ENCODE peak calls at places on chromosome X, in seven cellular contexts. Z is glutamatergic neuron; N is posterior vena cava; W is activated CD4-positive, alpha-beta T cell treated with anti-CD3 and anti-CD28 coated beads for 4 hours; H is activated naive CD8-positive, alpha-beta T cell treated with anti-CD3 and anti-CD28 coated beads, Interleukin-2, amount 50 U/mL, for 24 hours; G is endothelial cell; T is central memory CD4-positive, alpha-beta T cell. E is an unnamed sample.

GRCh38 chrX:127873637-127874036 is 178.6 kb downstream of the ACTRT1 start:
- DNase-seq in Z (no peak), N (no peak), W (no peak), H (no peak), G (no peak), T (no peak), E (no peak)

GRCh38 chrX:24026403-24026801 is 584 bp downstream of the KLHL15 start:
- DNase-seq in Z (no peak), N (no peak), W (no peak), H (no peak), G (no peak), T (no peak), E (no peak)

GRCh38 chrX:10106801-10107200 is 50.0 kb upstream of the CLCN4 start:
- DNase-seq in Z (no peak), N (no peak), W (peak), H (no peak), G (no peak), T (peak), E (peak)

GRCh38 chrX:53086464-53086863 is 4.3 kb downstream of the TSPYL2 start:
- DNase-seq in Z (no peak), N (no peak), W (no peak), H (no peak), G (no peak), T (no peak), E (no peak)

GRCh38 chrX:18075603-18076002 is 145.1 kb downstream of the BEND2 start:
- DNase-seq in Z (peak), N (no peak), W (no peak), H (no peak), G (no peak), T (no peak), E (no peak)

GRCh38 chrX:106144755-106145639 is 23.1 kb upstream of the PWWP3B start:
- DNase-seq in Z (no peak), N (no peak), W (no peak), H (no peak), G (no peak), T (no peak), E (no peak)

GRCh38 chrX:22325091-22325490 is 52.4 kb downstream of the CBLL2 start:
- DNase-seq in Z (no peak), N (no peak), W (no peak), H (no peak), G (no peak), T (no peak), E (no peak)

GRCh38 chrX:129659137-129659536 is 4.4 kb upstream of the APLN start:
- DNase-seq in Z (no peak), N (no peak), W (no peak), H (no peak), G (no peak), T (no peak), E (no peak)

GRCh38 chrX:143340190-143340589 is 177.1 kb downstream of the SPANXN3 start:
- DNase-seq in Z (no peak), N (no peak), W (no peak), H (no peak), G (no peak), T (no peak), E (no peak)

GRCh38 chrX:68634649-68635227 is 12.7 kb upstream of the STARD8 start:
- DNase-seq in Z (no peak), N (no peak), W (no peak), H (no peak), G (no peak), T (no peak), E (no peak)

GRCh38 chrX:151359931-151360871 is 36.8 kb upstream of the VMA21 start:
- DNase-seq in Z (peak), N (no peak), W (peak), H (peak), G (peak), T (no peak), E (no peak)

GRCh38 chrX:29295987-29296680 is 708.9 kb downstream of the IL1RAPL1 start:
- DNase-seq in Z (no peak), N (no peak), W (no peak), H (no peak), G (no peak), T (no peak), E (no peak)

GRCh38 chrX:18617351-18617750 is 54.6 kb downstream of the RS1 start:
- DNase-seq in Z (no peak), N (no peak), W (no peak), H (no peak), G (no peak), T (no peak), E (no peak)

GRCh38 chrX:39869846-39870601 is 227.7 kb downstream of the BCOR start:
- DNase-seq in Z (no peak), N (no peak), W (peak), H (peak), G (no peak), T (peak), E (peak)

GRCh38 chrX:7270018-7270417 is 122.1 kb upstream of the PUDP start:
- DNase-seq in Z (no peak), N (no peak), W (no peak), H (no peak), G (no peak), T (no peak), E (no peak)

GRCh38 chrX:31297881-31298280 is 226.0 kb upstream of the FTHL17 start:
- DNase-seq in Z (no peak), N (no peak), W (no peak), H (no peak), G (no peak), T (no peak), E (no peak)